ENCODE peak calls at places on chromosomes 2 and 18, in eight cellular contexts. Z is prostate gland, S is Peyer's patch, H is suprapubic skin, W is uterus, X is gastrocnemius medialis, U is ovary, C is IMR-90. R is an unnamed sample.

GRCh38 chr2:157158111-157158510 is 99.4 kb upstream of the GALNT5 start:
- DNase-seq in Z (no peak), S (no peak), H (no peak), W (no peak), X (no peak), U (no peak), C (peak), R (no peak)

GRCh38 chr2:7748717-7749415 is 831.7 kb downstream of the RNF144A start:
- DNase-seq in Z (peak), S (no peak), H (no peak), W (no peak), X (no peak), U (no peak), C (peak), R (no peak)

GRCh38 chr2:103401621-103402020 is 639.8 kb downstream of the TMEM182 start:
- DNase-seq in Z (no peak), S (no peak), H (no peak), W (no peak), X (no peak), U (no peak), C (no peak), R (no peak)

GRCh38 chr2:4914551-4914950 is 777.6 kb upstream of the SOX11 start:
- DNase-seq in Z (no peak), S (no peak), H (no peak), W (no peak), X (peak), U (no peak), C (no peak), R (no peak)

GRCh38 chr2:167293172-167293781 is 405.0 kb downstream of the XIRP2 start:
- DNase-seq in Z (peak), S (no peak), H (peak), W (peak), X (no peak), U (no peak), C (peak), R (no peak)

GRCh38 chr18:13409997-13410396 is 191.4 kb downstream of the LDLRAD4 start:
- DNase-seq in Z (no peak), S (no peak), H (no peak), W (no peak), X (no peak), U (no peak), C (no peak), R (no peak)

GRCh38 chr18:77131100-77131651 is 1.4 kb downstream of the MBP start:
- DNase-seq in Z (no peak), S (peak), H (no peak), W (peak), X (no peak), U (peak), C (no peak), R (peak)

GRCh38 chr2:120936476-120937334 is 201.0 kb downstream of the GLI2 start:
- DNase-seq in Z (no peak), S (no peak), H (no peak), W (no peak), X (peak), U (no peak), C (peak), R (no peak)

GRCh38 chr18:13809521-13810252 is 14.3 kb upstream of the MC5R start:
- DNase-seq in Z (no peak), S (no peak), H (no peak), W (no peak), X (no peak), U (no peak), C (no peak), R (peak)

GRCh38 chr2:55093381-55093780 is 43.1 kb upstream of the RTN4 start:
- DNase-seq in Z (no peak), S (no peak), H (no peak), W (no peak), X (no peak), U (no peak), C (peak), R (no peak)

GRCh38 chr2:237859533-237860272 is at the start of gene RAMP1:
- DNase-seq in Z (peak), S (no peak), H (no peak), W (peak), X (peak), U (no peak), C (peak), R (peak)

GRCh38 chr2:209425082-209426071 is 1.5 kb downstream of the MAP2 start:
- DNase-seq in Z (no peak), S (no peak), H (no peak), W (no peak), X (no peak), U (no peak), C (peak), R (peak)

DNA sequence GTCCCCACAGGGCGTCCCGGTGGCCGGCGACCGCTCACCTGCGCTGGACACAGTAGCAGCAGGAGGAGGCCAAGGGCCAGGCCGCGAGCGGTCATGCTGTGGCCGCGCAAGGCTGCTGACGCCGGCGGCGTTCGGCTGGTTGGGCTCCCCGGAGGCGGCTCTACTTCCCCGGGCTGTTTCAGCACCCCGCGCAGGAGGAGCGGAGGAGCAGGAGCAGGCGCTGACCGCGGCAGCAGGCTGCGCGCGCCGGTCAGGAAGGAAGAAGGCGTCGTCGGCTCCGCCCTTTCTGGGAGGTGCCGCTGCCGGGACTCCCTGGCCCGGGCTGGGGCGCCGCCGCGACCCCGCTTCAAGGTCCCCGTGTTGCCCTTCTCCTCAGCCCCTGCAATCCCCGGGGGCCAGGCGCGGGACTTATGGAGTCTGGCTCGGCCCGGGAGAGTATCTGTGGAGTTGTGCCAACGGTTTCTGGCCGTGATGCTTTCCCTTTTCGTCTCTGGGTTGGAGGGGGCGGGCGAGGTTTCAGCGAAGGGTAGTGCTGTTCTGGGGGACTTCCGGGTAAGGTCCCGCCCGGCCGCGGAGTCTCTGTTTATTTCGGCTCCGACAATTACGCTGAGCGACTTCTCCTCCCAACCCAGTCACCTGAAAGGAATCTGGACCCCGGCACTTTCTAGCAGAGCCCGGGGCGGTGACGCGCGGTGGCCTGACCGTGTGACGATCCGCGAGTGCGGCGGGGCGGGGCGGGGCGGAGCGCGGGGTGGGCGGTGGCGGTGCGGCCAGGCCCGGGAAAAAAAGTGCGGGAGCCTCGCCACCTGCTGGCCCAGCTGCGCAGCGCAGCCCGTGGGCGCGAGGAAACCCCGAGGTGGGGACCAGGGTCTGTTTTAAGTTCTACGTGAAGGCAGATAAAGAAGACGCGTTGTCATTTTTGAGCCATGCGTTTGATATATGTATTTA is at the start of gene NPC1:
- DNase-seq in Z (peak), S (peak), H (peak), W (peak), X (peak), U (peak), C (peak), R (peak)
- TF ChIP-seq POLR2A in Z (peak), S (peak), H (peak), W (peak), X (peak), U (peak), C (peak), R (peak)

GRCh38 chr18:21664069-21664468 is 40.5 kb downstream of the ABHD3 start:
- DNase-seq in Z (no peak), S (no peak), H (no peak), W (no peak), X (no peak), U (no peak), C (no peak), R (no peak)

GRCh38 chr18:21662591-21662990 is 42.0 kb downstream of the ABHD3 start:
- DNase-seq in Z (no peak), S (no peak), H (no peak), W (no peak), X (no peak), U (no peak), C (no peak), R (no peak)

GRCh38 chr18:21660078-21660477 is 44.5 kb downstream of the ABHD3 start:
- DNase-seq in Z (no peak), S (no peak), H (no peak), W (no peak), X (no peak), U (no peak), C (no peak), R (no peak)

DNA sequence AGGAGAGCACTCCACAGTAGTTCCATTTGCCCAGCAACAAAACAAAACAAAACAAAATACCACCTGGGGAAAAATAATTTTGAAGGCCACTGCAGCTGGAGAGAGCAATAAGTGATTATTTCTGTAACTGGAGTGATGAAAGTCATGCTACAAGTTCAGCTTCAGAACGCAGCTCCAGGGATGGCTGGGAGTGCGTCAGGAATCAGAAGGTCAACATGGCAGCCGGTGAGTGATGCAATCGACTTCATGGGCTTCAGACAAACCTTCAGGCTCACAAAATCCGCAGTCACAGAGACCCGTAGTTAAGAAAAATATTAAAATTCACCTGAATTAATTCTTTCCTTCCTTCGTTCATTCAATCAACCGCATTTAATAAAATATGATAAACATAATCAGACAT is 41.0 kb downstream of the ABHD3 start:
- DNase-seq in Z (no peak), S (no peak), H (no peak), W (no peak), X (no peak), U (peak), C (no peak), R (no peak)
- H3K27ac ChIP-seq in Z (no peak), S (no peak), H (no peak), W (no peak), X (no peak), U (peak), C (no peak), R (no peak)

GRCh38 chr2:68766378-68766845 is 31.8 kb downstream of the ARHGAP25 start:
- DNase-seq in Z (peak), S (peak), H (no peak), W (no peak), X (no peak), U (peak), C (peak), R (peak)

GRCh38 chr2:68768461-68768860 is 33.9 kb downstream of the ARHGAP25 start:
- DNase-seq in Z (no peak), S (no peak), H (no peak), W (no peak), X (no peak), U (no peak), C (no peak), R (no peak)

GRCh38 chr2:68765739-68766377 is 31.2 kb downstream of the ARHGAP25 start:
- DNase-seq in Z (no peak), S (no peak), H (no peak), W (no peak), X (no peak), U (no peak), C (peak), R (peak)

GRCh38 chr2:68767996-68768395 is 33.4 kb downstream of the ARHGAP25 start:
- DNase-seq in Z (no peak), S (no peak), H (no peak), W (no peak), X (no peak), U (no peak), C (no peak), R (no peak)

DNA sequence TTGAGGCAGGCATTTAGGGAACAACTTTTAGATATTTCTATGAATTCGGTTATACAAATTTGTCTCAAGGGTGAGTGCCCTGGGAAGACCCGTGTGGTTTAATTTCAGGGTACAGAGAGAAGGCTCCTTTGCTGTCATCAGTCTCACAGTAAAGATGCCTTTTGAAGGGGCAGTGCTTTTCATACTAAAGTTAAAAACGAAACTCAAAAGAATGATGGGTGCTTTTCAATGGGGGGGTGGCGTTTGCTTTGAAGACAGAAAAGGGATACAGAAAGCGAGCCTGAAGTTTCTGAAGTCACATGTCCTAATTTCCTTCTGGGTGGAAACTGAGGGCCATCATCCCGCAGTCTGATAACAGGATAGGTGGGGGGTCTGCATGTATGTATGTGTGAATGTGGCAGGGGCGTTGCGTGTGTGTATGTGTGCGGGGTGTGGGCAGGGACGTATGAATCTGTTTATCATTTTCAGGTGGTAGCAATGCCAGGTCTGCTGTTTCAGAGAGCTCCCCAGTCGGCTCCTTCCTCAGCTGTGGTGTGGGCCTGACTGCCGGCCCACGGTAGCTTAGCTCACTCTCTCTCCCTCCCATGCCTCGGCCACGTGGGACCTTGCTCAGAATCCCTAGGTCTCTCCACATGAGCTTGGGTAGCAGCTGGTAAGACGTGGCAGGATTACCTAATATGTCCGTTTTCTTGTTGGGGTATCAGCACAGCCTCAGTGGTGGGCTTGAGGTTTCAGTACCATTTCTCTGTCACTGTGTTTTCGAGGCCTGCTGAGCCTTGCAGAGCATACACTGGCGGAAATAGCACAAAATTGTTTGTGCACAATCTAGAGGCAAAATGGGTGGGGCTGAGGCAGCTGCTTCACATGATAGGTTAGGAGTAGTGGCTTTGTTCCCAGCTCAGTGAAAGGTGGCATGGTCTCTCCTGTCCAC is 32.7 kb downstream of the ARHGAP25 start:
- DNase-seq in Z (no peak), S (peak), H (no peak), W (no peak), X (no peak), U (no peak), C (no peak), R (peak)
- TF ChIP-seq POLR2A in Z (no peak), S (no peak), H (no peak), W (no peak), X (no peak), U (no peak), C (no peak), R (no peak)

GRCh38 chr2:234368861-234369261 is 128.0 kb downstream of the ARL4C start:
- DNase-seq in Z (peak), S (peak), H (no peak), W (no peak), X (peak), U (no peak), C (peak), R (peak)

GRCh38 chr2:234363647-234364294 is 133.1 kb downstream of the ARL4C start:
- DNase-seq in Z (no peak), S (no peak), H (no peak), W (no peak), X (no peak), U (no peak), C (no peak), R (no peak)

GRCh38 chr2:234364718-234365117 is 132.2 kb downstream of the ARL4C start:
- DNase-seq in Z (no peak), S (no peak), H (no peak), W (no peak), X (no peak), U (no peak), C (no peak), R (no peak)

GRCh38 chr2:234363011-234363487 is 133.8 kb downstream of the ARL4C start:
- DNase-seq in Z (peak), S (no peak), H (no peak), W (no peak), X (no peak), U (no peak), C (no peak), R (peak)

DNA sequence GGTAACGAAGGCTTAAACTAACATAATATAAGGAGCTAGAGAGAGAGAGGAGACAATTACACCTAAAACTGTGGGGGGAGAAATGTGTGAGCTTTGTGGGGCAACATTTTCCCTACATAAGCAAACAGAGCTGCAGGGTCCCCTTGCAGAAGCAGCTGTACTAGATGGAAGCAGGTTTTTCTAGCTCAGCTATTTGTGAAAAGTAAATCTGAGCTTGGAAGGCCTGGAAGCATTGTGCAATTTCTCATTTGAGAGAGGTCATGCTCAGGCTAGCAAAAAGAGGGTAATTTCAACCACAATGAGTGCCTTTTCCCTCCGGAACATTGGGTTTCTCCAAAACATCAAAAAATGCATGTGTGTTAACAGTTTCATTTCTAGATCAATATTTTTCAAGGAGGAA is 130.0 kb downstream of the ARL4C start:
- DNase-seq in Z (peak), S (no peak), H (no peak), W (no peak), X (no peak), U (no peak), C (peak), R (peak)
- H3K27ac ChIP-seq in Z (peak), S (no peak), H (peak), W (no peak), X (no peak), U (no peak), C (no peak), R (peak)

GRCh38 chr2:161239416-161240109 is 68.7 kb upstream of the PSMD14 start:
- DNase-seq in Z (no peak), S (peak), H (no peak), W (no peak), X (no peak), U (peak), C (no peak), R (no peak)

GRCh38 chr2:161238264-161238558 is 70.0 kb upstream of the PSMD14 start:
- DNase-seq in Z (no peak), S (no peak), H (no peak), W (no peak), X (no peak), U (no peak), C (no peak), R (no peak)

GRCh38 chr2:161241894-161242293 is 66.3 kb upstream of the PSMD14 start:
- DNase-seq in Z (no peak), S (no peak), H (no peak), W (no peak), X (no peak), U (no peak), C (no peak), R (peak)

GRCh38 chr2:161237397-161238263 is 70.6 kb upstream of the PSMD14 start:
- DNase-seq in Z (no peak), S (peak), H (peak), W (peak), X (no peak), U (peak), C (peak), R (peak)

GRCh38 chr2:161238559-161239415 is 69.4 kb upstream of the PSMD14 start:
- DNase-seq in Z (peak), S (peak), H (peak), W (peak), X (peak), U (peak), C (peak), R (peak)
- TF ChIP-seq POLR2A in Z (no peak), S (no peak), H (no peak), W (no peak), X (no peak), U (no peak), C (no peak), R (no peak)

DNA sequence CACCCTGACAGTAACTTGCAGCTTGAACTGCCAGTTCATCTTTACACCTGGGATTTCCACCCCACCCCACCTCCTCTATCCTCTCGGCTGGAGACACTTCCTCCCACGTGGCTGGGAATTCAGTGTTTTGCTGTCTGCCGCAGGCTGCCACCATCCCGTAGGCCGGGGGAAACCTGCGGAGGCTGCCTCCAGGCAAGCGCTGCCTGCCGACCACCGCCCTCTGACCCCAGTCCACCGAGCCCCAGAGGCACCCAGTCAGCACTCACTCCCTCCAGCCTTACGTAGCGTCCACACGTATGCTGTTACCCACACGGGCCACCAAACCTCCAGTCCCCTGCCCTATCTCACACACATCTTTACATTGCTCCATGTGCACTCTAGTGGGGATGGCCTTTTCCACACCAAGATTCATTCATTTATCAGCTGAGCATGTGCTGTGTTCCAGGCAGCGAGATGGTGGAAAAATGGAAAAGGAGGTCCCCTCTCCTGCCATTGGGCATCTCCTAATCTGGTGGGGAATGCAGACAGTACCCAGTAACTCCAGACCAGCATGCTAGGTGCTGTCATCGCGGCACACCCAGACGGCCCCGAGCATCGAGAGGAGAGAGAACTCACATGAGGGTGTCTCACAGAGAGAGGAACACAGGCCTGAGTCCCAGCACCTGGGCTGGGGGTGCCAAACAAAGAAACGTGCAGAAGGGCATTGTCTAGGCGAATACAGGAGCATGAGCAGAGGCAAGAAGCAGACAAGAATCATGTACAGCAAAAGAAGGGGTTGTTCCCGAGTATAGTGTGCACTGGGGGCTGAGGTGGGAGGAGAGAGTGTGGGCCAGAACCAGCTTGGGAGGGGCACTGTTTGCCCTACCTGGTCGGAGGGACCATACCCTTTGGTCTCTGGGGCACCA is 166.9 kb downstream of the SMAD7 start:
- DNase-seq in Z (no peak), S (no peak), H (no peak), W (no peak), X (no peak), U (no peak), C (no peak), R (no peak)
- H3K27ac ChIP-seq in Z (no peak), S (no peak), H (no peak), W (no peak), X (peak), U (peak), C (no peak), R (no peak)

GRCh38 chr2:37378411-37378810 is 34.0 kb downstream of the QPCT start:
- DNase-seq in Z (no peak), S (no peak), H (no peak), W (no peak), X (no peak), U (no peak), C (peak), R (no peak)

GRCh38 chr2:37377187-37377532 is 32.7 kb downstream of the QPCT start:
- DNase-seq in Z (peak), S (no peak), H (no peak), W (no peak), X (peak), U (no peak), C (peak), R (no peak)

GRCh38 chr2:37375721-37376399 is 31.4 kb downstream of the QPCT start:
- DNase-seq in Z (no peak), S (no peak), H (no peak), W (no peak), X (no peak), U (no peak), C (no peak), R (no peak)

GRCh38 chr2:37376421-37377186 is 32.2 kb downstream of the QPCT start:
- DNase-seq in Z (peak), S (no peak), H (peak), W (peak), X (peak), U (peak), C (peak), R (no peak)

GRCh38 chr2:37379881-37380296 is 35.5 kb downstream of the QPCT start:
- DNase-seq in Z (no peak), S (no peak), H (no peak), W (no peak), X (no peak), U (no peak), C (no peak), R (no peak)
- TF ChIP-seq POLR2A in Z (no peak), S (no peak), H (no peak), W (no peak), X (no peak), U (no peak), C (no peak), R (no peak)